ENCODE peak calls at places on chromosomes 5 and 9, in ten cellular contexts. K is neural progenitor cell, Q is GM12878, D is GM23248, M is osteoblast, E is MM.1S, H is K562, T is PC-9, C is HCT116, V is SK-N-SH. N is an unnamed sample. For H4K20me1, the result is how much of the 10 kb centered on the place peaks cover.

GRCh38 chr9:80086822-80087345 is 515.1 kb downstream of the TLE4 start:
- DNase-seq in H (no peak), Q (no peak), M (no peak), K (no peak), D (no peak), C (no peak), V (no peak), E (no peak), T (no peak), N (no peak)

GRCh38 chr5:53041071-53041692 is 52.0 kb downstream of the ITGA2 start:
- DNase-seq in C (no peak), K (no peak), T (no peak), Q (peak), H (no peak), E (peak), D (peak), V (no peak), M (no peak), N (peak)

GRCh38 chr9:78054180-78054579 is 22.6 kb upstream of the GNAQ start:
- DNase-seq in Q (no peak), C (no peak), E (no peak), M (no peak), V (no peak), K (no peak), T (peak), D (no peak), H (no peak), N (no peak)

GRCh38 chr5:39452846-39453245 is 28.1 kb upstream of the DAB2 start:
- DNase-seq in H (no peak), E (no peak), D (peak), T (no peak), K (no peak), V (no peak), C (no peak), Q (no peak), M (no peak), N (peak)

GRCh38 chr9:79651251-79651795 is 79.6 kb downstream of the TLE4 start:
- DNase-seq in C (no peak), V (no peak), D (no peak), T (no peak), E (no peak), H (no peak), K (peak), M (peak), Q (no peak), N (peak)

GRCh38 chr9:109329274-109330258 is 8.7 kb upstream of the EPB41L4B start:
- DNase-seq in M (no peak), H (no peak), E (no peak), V (peak), K (no peak), T (peak), Q (no peak), C (no peak), D (peak), N (peak)

GRCh38 chr9:4860383-4860782 is 67.6 kb downstream of the RCL1 start:
- DNase-seq in V (no peak), K (no peak), H (no peak), T (no peak), Q (no peak), E (no peak), D (no peak), C (no peak), M (no peak), N (no peak)

GRCh38 chr5:94468531-94468930 is 149.9 kb downstream of the KIAA0825 start:
- DNase-seq in K (no peak), Q (no peak), D (no peak), M (no peak), V (no peak), C (no peak), H (no peak), T (no peak), E (no peak), N (no peak)

GRCh38 chr5:36457511-36458260 is 148.7 kb upstream of the SLC1A3 start:
- DNase-seq in M (peak), H (no peak), K (no peak), Q (no peak), T (no peak), E (no peak), C (no peak), V (no peak), D (no peak), N (no peak)

GRCh38 chr5:134226441-134227192 is 744 bp upstream of the PPP2CA start:
- DNase-seq in M (no peak), C (no peak), V (no peak), H (no peak), E (peak), K (no peak), Q (no peak), D (peak), T (no peak), N (peak)

GRCh38 chr5:157400741-157401140 is 59.3 kb upstream of the NIPAL4 start:
- DNase-seq in K (no peak), H (no peak), V (no peak), C (no peak), T (no peak), D (no peak), E (no peak), Q (no peak), M (no peak), N (no peak)

GRCh38 chr9:125411171-125411756 is 149.6 kb downstream of the GAPVD1 start:
- DNase-seq in M (peak), V (no peak), E (no peak), K (no peak), H (no peak), C (no peak), D (no peak), Q (no peak), T (no peak), N (no peak)

GRCh38 chr9:69380811-69381210 is 55.8 kb downstream of the ENTREP1 start:
- DNase-seq in K (no peak), Q (no peak), D (peak), H (no peak), T (no peak), E (no peak), C (no peak), M (peak), V (no peak), N (peak)

GRCh38 chr9:34334337-34334824 is 5.0 kb downstream of the NUDT2 start:
- DNase-seq in D (no peak), C (no peak), Q (no peak), T (no peak), M (peak), V (no peak), E (no peak), K (peak), H (no peak), N (no peak)

GRCh38 chr5:29161399-29161798 is 2032.1 kb upstream of the CDH6 start:
- DNase-seq in Q (no peak), E (no peak), H (no peak), M (no peak), T (no peak), D (no peak), V (no peak), K (no peak), C (no peak), N (no peak)

GRCh38 chr9:107119735-107120134 is 163.3 kb upstream of the RAD23B start:
- DNase-seq in Q (no peak), C (no peak), M (no peak), D (no peak), K (no peak), H (no peak), V (no peak), E (no peak), T (no peak), N (no peak)

GRCh38 chr5:98570661-98571181 is 202.7 kb upstream of the RGMB start:
- DNase-seq in C (no peak), H (no peak), K (peak), D (peak), M (no peak), Q (no peak), E (no peak), T (no peak), V (no peak), N (peak)

GRCh38 chr5:118788351-118788750 is 200.0 kb downstream of the DTWD2 start:
- DNase-seq in Q (no peak), D (no peak), C (no peak), V (no peak), H (no peak), T (no peak), M (no peak), K (no peak), E (no peak), N (no peak)

GRCh38 chr9:91144782-91145181 is 216.9 kb downstream of the AUH start:
- DNase-seq in T (no peak), V (no peak), Q (no peak), M (no peak), D (peak), C (no peak), H (no peak), K (no peak), E (no peak), N (no peak)

GRCh38 chr5:140996055-140996454 is 29.8 kb downstream of the PCDHAC2 start:
- DNase-seq in E (no peak), C (no peak), V (no peak), K (no peak), D (no peak), Q (no peak), T (no peak), H (no peak), M (no peak), N (no peak)

GRCh38 chr9:37984672-37985611 is 81.0 kb upstream of the SLC25A51 start:
- DNase-seq in K (peak), E (no peak), V (no peak), Q (no peak), M (peak), T (no peak), H (peak), D (peak), C (no peak), N (peak)

GRCh38 chr9:82882744-82883143 is 180.2 kb downstream of the RASEF start:
- DNase-seq in K (no peak), Q (no peak), E (no peak), H (no peak), T (no peak), V (no peak), M (no peak), C (no peak), D (no peak), N (peak)

GRCh38 chr9:115207003-115207837 is 89.3 kb upstream of the TNC start:
- DNase-seq in T (no peak), K (no peak), D (peak), C (no peak), H (no peak), Q (peak), M (no peak), V (no peak), E (peak), N (peak)

GRCh38 chr5:91225848-91226686 is 157.1 kb downstream of the ARRDC3 start:
- DNase-seq in H (no peak), E (peak), M (no peak), D (no peak), V (no peak), K (peak), Q (peak), T (peak), C (peak), N (no peak)

GRCh38 chr5:113447651-113448050 is 12.9 kb upstream of the TSSK1B start:
- DNase-seq in M (no peak), V (peak), Q (no peak), H (no peak), E (no peak), K (peak), C (no peak), T (no peak), D (peak), N (no peak)

GRCh38 chr9:75644649-75645048 is 245.8 kb upstream of the PCSK5 start:
- DNase-seq in K (no peak), M (peak), H (no peak), E (no peak), D (no peak), C (no peak), V (no peak), Q (no peak), T (no peak), N (no peak)

GRCh38 chr9:26954050-26954508 is 2.1 kb upstream of the IFT74 start:
- DNase-seq in C (no peak), V (no peak), T (no peak), M (peak), K (no peak), D (no peak), H (no peak), E (no peak), Q (no peak), N (no peak)

DNA sequence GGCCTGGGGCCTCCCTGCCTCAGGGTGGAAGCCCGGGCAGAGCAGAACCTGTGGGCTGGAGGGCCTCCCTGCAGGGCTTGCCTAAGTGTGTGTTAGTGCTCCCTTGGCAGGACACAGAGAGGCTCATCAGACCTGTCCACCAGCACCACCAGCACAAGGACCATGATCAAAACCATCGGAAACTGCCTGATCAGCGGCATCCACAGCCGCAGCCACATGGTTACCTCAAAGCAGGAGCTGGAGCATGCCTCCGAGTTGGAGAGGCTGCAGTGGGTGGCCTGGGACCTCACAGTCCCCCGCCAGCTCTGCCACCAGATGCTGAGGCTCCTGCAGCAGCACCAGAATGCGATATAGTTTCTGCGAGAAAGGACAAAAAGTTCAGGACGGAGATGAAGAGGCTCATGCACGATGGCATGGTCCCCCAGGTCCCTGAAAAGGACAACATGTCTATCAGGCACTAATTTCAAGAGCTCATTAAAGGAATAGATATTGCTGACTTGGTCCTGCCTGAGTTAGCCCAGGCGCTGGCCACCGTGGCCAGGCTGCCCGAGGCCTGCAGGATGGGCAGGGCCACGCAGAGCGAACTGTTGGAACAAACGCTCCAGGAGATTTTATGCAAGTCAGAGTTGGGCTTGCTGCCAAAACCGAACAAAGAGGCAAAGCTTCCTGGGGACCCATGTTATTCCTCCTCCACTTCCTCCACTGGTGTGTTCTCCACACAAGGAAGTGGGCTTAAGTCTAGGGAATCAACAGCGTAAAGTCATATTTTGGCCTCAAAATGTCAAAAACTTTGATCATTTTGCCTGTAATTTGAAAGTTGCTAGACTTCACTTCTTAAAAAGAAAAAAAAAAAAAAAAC is 72.5 kb downstream of the PTPDC1 start:
- DNase-seq in C (no peak), E (no peak), T (peak), V (no peak), Q (no peak), K (no peak), M (peak), H (no peak), D (peak), N (peak)
- H4K20me1 ChIP-seq in C (under half), E (under half), T (under half), V (under half), Q (under half), K (under half), M (under half), H (under half), D (under half), N (under half)

GRCh38 chr9:36046923-36047322 is 10.2 kb downstream of the RECK start:
- DNase-seq in T (no peak), C (no peak), Q (no peak), D (no peak), E (no peak), M (no peak), H (no peak), V (no peak), K (no peak), N (no peak)
- H4K20me1 ChIP-seq in T (under half), C (under half), Q (under half), D (under half), E (under half), M (half or more), H (under half), V (half or more), K (under half), N (under half)

GRCh38 chr5:172283862-172284274 is 304 bp upstream of the UBTD2 start:
- DNase-seq in H (peak), D (peak), C (no peak), V (peak), Q (no peak), K (peak), M (peak), E (peak), T (peak), N (peak)

GRCh38 chr5:172280937-172281336 is 2.6 kb downstream of the UBTD2 start:
- DNase-seq in D (peak), C (no peak), T (no peak), Q (no peak), H (no peak), M (no peak), K (no peak), V (no peak), E (no peak), N (peak)

GRCh38 chr5:172283020-172283861 is at the start of gene UBTD2:
- DNase-seq in Q (no peak), M (peak), H (peak), C (no peak), E (peak), T (peak), K (peak), V (peak), D (peak), N (peak)

GRCh38 chr5:172284275-172284971 is 859 bp upstream of the UBTD2 start:
- DNase-seq in Q (no peak), T (no peak), V (no peak), C (no peak), H (peak), D (peak), E (peak), M (peak), K (no peak), N (peak)

GRCh38 chr5:172282277-172283019 is 1.1 kb downstream of the UBTD2 start:
- DNase-seq in D (peak), H (no peak), K (no peak), T (no peak), V (no peak), C (no peak), M (peak), Q (no peak), E (no peak), N (no peak)
- H4K20me1 ChIP-seq in D (under half), H (under half), K (half or more), T (under half), V (half or more), C (under half), M (under half), Q (under half), E (under half), N (under half)

GRCh38 chr5:133056891-133057290 is 5.1 kb downstream of the HSPA4 start:
- DNase-seq in V (no peak), D (no peak), K (no peak), Q (no peak), T (no peak), H (no peak), E (no peak), M (no peak), C (no peak), N (no peak)
- H4K20me1 ChIP-seq in V (half or more), D (under half), K (half or more), Q (under half), T (half or more), H (under half), E (under half), M (half or more), C (under half), N (under half)